ENCODE peak calls at places on chromosomes 2 and 18, in seven cellular contexts. One of them, this sample, is unnamed.

GRCh38 chr2:126749537-126749936 is 93.6 kb downstream of the GYPC start:
- DNase-seq in CD8-positive, alpha-beta T cell: no peak
- DNase-seq in brain microvascular endothelial cell: no peak
- DNase-seq in fibroblast of pulmonary artery: peak; percentile 18
- DNase-seq in endothelial cell of umbilical vein: no peak
- DNase-seq in fibroblast of lung: peak; percentile 12
- DNase-seq in IMR-90: peak; percentile 7
- DNase-seq in this sample: no peak

GRCh38 chr2:235566931-235567495 is 73.2 kb downstream of the AGAP1 start:
- DNase-seq in fibroblast of lung: no peak
- DNase-seq in fibroblast of pulmonary artery: no peak
- DNase-seq in CD8-positive, alpha-beta T cell: no peak
- DNase-seq in brain microvascular endothelial cell: no peak
- DNase-seq in endothelial cell of umbilical vein: no peak
- DNase-seq in IMR-90: no peak
- DNase-seq in this sample: no peak

GRCh38 chr2:201111096-201111495 is 4.9 kb upstream of the CFLAR start:
- DNase-seq in brain microvascular endothelial cell: no peak
- DNase-seq in fibroblast of lung: no peak
- DNase-seq in endothelial cell of umbilical vein: no peak
- DNase-seq in fibroblast of pulmonary artery: no peak
- DNase-seq in IMR-90: peak; percentile 3
- DNase-seq in CD8-positive, alpha-beta T cell: no peak
- DNase-seq in this sample: no peak

GRCh38 chr2:186575302-186575701 is 14.6 kb upstream of the ITGAV start:
- DNase-seq in fibroblast of pulmonary artery: peak; percentile 99
- DNase-seq in brain microvascular endothelial cell: peak; percentile 98
- DNase-seq in IMR-90: peak; percentile 99
- DNase-seq in CD8-positive, alpha-beta T cell: no peak
- DNase-seq in endothelial cell of umbilical vein: peak; percentile 98
- DNase-seq in fibroblast of lung: peak; percentile 99
- DNase-seq in this sample: no peak

GRCh38 chr18:51030537-51031258 is 685 bp downstream of the SMAD4 start:
- DNase-seq in brain microvascular endothelial cell: peak; percentile 18
- DNase-seq in endothelial cell of umbilical vein: peak; percentile 50
- DNase-seq in fibroblast of pulmonary artery: peak; percentile 45
- DNase-seq in IMR-90: peak; percentile 26
- DNase-seq in CD8-positive, alpha-beta T cell: peak; percentile 59
- DNase-seq in fibroblast of lung: peak; percentile 44
- DNase-seq in this sample: peak; percentile 53

GRCh38 chr18:27769152-27769551 is 407.8 kb downstream of the CDH2 start:
- DNase-seq in CD8-positive, alpha-beta T cell: no peak
- DNase-seq in fibroblast of lung: no peak
- DNase-seq in IMR-90: no peak
- DNase-seq in endothelial cell of umbilical vein: no peak
- DNase-seq in fibroblast of pulmonary artery: no peak
- DNase-seq in brain microvascular endothelial cell: no peak
- DNase-seq in this sample: no peak

GRCh38 chr2:212726403-212726802 is 187.8 kb upstream of the ERBB4 start:
- DNase-seq in brain microvascular endothelial cell: no peak
- DNase-seq in fibroblast of lung: no peak
- DNase-seq in IMR-90: no peak
- DNase-seq in CD8-positive, alpha-beta T cell: no peak
- DNase-seq in fibroblast of pulmonary artery: no peak
- DNase-seq in endothelial cell of umbilical vein: no peak
- DNase-seq in this sample: no peak

GRCh38 chr2:133766164-133766832 is 198.0 kb upstream of the NCKAP5 start:
- DNase-seq in brain microvascular endothelial cell: no peak
- DNase-seq in IMR-90: peak; percentile 37
- DNase-seq in CD8-positive, alpha-beta T cell: no peak
- DNase-seq in fibroblast of pulmonary artery: no peak
- DNase-seq in endothelial cell of umbilical vein: no peak
- DNase-seq in fibroblast of lung: no peak
- DNase-seq in this sample: no peak

GRCh38 chr18:41577529-41577928 is 377.5 kb upstream of the PIK3C3 start:
- DNase-seq in fibroblast of pulmonary artery: no peak
- DNase-seq in endothelial cell of umbilical vein: no peak
- DNase-seq in fibroblast of lung: no peak
- DNase-seq in brain microvascular endothelial cell: no peak
- DNase-seq in IMR-90: no peak
- DNase-seq in CD8-positive, alpha-beta T cell: no peak
- DNase-seq in this sample: no peak

GRCh38 chr2:144967971-144968370 is 448.1 kb upstream of the ZEB2 start:
- DNase-seq in brain microvascular endothelial cell: no peak
- DNase-seq in CD8-positive, alpha-beta T cell: no peak
- DNase-seq in fibroblast of lung: no peak
- DNase-seq in IMR-90: no peak
- DNase-seq in fibroblast of pulmonary artery: no peak
- DNase-seq in endothelial cell of umbilical vein: no peak
- DNase-seq in this sample: no peak

GRCh38 chr2:232852676-232853075 is 17.4 kb upstream of the SNORC start:
- DNase-seq in endothelial cell of umbilical vein: no peak
- DNase-seq in CD8-positive, alpha-beta T cell: no peak
- DNase-seq in IMR-90: no peak
- DNase-seq in fibroblast of lung: no peak
- DNase-seq in fibroblast of pulmonary artery: no peak
- DNase-seq in brain microvascular endothelial cell: no peak
- DNase-seq in this sample: no peak

GRCh38 chr2:152221870-152222269 is 46.3 kb upstream of the STAM2 start:
- DNase-seq in fibroblast of lung: peak; percentile 82
- DNase-seq in IMR-90: peak; percentile 76
- DNase-seq in fibroblast of pulmonary artery: peak; percentile 92
- DNase-seq in endothelial cell of umbilical vein: peak; percentile 28
- DNase-seq in CD8-positive, alpha-beta T cell: no peak
- DNase-seq in brain microvascular endothelial cell: no peak
- DNase-seq in this sample: no peak

GRCh38 chr2:188788621-188789020 is 185.6 kb upstream of the COL3A1 start:
- DNase-seq in IMR-90: peak; percentile 93
- DNase-seq in fibroblast of lung: peak; percentile 93
- DNase-seq in CD8-positive, alpha-beta T cell: no peak
- DNase-seq in fibroblast of pulmonary artery: peak; percentile 95
- DNase-seq in endothelial cell of umbilical vein: peak; percentile 91
- DNase-seq in brain microvascular endothelial cell: peak; percentile 93
- DNase-seq in this sample: no peak

GRCh38 chr2:203804070-203804469 is 63.5 kb upstream of the CTLA4 start:
- DNase-seq in fibroblast of lung: peak; percentile 91
- DNase-seq in fibroblast of pulmonary artery: peak; percentile 99
- DNase-seq in brain microvascular endothelial cell: peak; percentile 99
- DNase-seq in CD8-positive, alpha-beta T cell: no peak
- DNase-seq in IMR-90: peak; percentile 96
- DNase-seq in endothelial cell of umbilical vein: no peak
- DNase-seq in this sample: no peak

GRCh38 chr2:8677646-8678592 is 3.9 kb upstream of the ID2 start:
- DNase-seq in endothelial cell of umbilical vein: peak; percentile 51
- DNase-seq in fibroblast of pulmonary artery: peak; percentile 73
- DNase-seq in brain microvascular endothelial cell: peak; percentile 49
- DNase-seq in CD8-positive, alpha-beta T cell: no peak
- DNase-seq in IMR-90: peak; percentile 54
- DNase-seq in fibroblast of lung: peak; percentile 58
- DNase-seq in this sample: peak; percentile 45

GRCh38 chr2:97718051-97718882 is 4.9 kb downstream of the ZAP70 start:
- DNase-seq in fibroblast of pulmonary artery: no peak
- DNase-seq in IMR-90: no peak
- DNase-seq in CD8-positive, alpha-beta T cell: peak; percentile 75
- DNase-seq in endothelial cell of umbilical vein: no peak
- DNase-seq in fibroblast of lung: no peak
- DNase-seq in brain microvascular endothelial cell: no peak
- DNase-seq in this sample: no peak

GRCh38 chr2:187453078-187453641 is 5.1 kb upstream of the CALCRL start:
- DNase-seq in brain microvascular endothelial cell: no peak
- DNase-seq in fibroblast of lung: peak; percentile 52
- DNase-seq in IMR-90: peak; percentile 13
- DNase-seq in fibroblast of pulmonary artery: peak; percentile 64
- DNase-seq in CD8-positive, alpha-beta T cell: no peak
- DNase-seq in endothelial cell of umbilical vein: peak; percentile 68
- DNase-seq in this sample: no peak

GRCh38 chr2:136932700-136933099 is 167.4 kb downstream of the THSD7B start:
- DNase-seq in endothelial cell of umbilical vein: peak; percentile 5
- DNase-seq in IMR-90: no peak
- DNase-seq in fibroblast of pulmonary artery: no peak
- DNase-seq in fibroblast of lung: no peak
- DNase-seq in CD8-positive, alpha-beta T cell: no peak
- DNase-seq in brain microvascular endothelial cell: peak; percentile 45
- DNase-seq in this sample: peak; percentile 21

GRCh38 chr2:141641462-141641861 is 489.4 kb downstream of the LRP1B start:
- DNase-seq in endothelial cell of umbilical vein: no peak
- DNase-seq in fibroblast of lung: peak; percentile 31
- DNase-seq in fibroblast of pulmonary artery: peak; percentile 35
- DNase-seq in brain microvascular endothelial cell: no peak
- DNase-seq in CD8-positive, alpha-beta T cell: no peak
- DNase-seq in IMR-90: peak; percentile 7
- DNase-seq in this sample: no peak

GRCh38 chr18:9608298-9608697 is 6.1 kb downstream of the PPP4R1 start:
- DNase-seq in endothelial cell of umbilical vein: no peak
- DNase-seq in fibroblast of lung: no peak
- DNase-seq in CD8-positive, alpha-beta T cell: no peak
- DNase-seq in IMR-90: peak; percentile 52
- DNase-seq in fibroblast of pulmonary artery: peak; percentile 24
- DNase-seq in brain microvascular endothelial cell: no peak
- DNase-seq in this sample: no peak

GRCh38 chr2:121707344-121707919 is 29.2 kb downstream of the NIFK start:
- DNase-seq in CD8-positive, alpha-beta T cell: no peak
- DNase-seq in IMR-90: no peak
- DNase-seq in fibroblast of lung: no peak
- DNase-seq in brain microvascular endothelial cell: no peak
- DNase-seq in fibroblast of pulmonary artery: no peak
- DNase-seq in endothelial cell of umbilical vein: no peak
- DNase-seq in this sample: no peak

GRCh38 chr2:106995560-106995959 is 109.6 kb upstream of the ST6GAL2 start:
- DNase-seq in IMR-90: no peak
- DNase-seq in fibroblast of lung: peak; percentile 23
- DNase-seq in fibroblast of pulmonary artery: peak; percentile 37
- DNase-seq in CD8-positive, alpha-beta T cell: no peak
- DNase-seq in brain microvascular endothelial cell: peak; percentile 22
- DNase-seq in endothelial cell of umbilical vein: no peak
- DNase-seq in this sample: no peak

GRCh38 chr2:67486041-67486796 is 89.1 kb downstream of the ETAA1 start:
- DNase-seq in fibroblast of pulmonary artery: peak; percentile 56
- DNase-seq in brain microvascular endothelial cell: no peak
- DNase-seq in CD8-positive, alpha-beta T cell: no peak
- DNase-seq in IMR-90: peak; percentile 32
- DNase-seq in endothelial cell of umbilical vein: no peak
- DNase-seq in fibroblast of lung: peak; percentile 17
- DNase-seq in this sample: no peak

GRCh38 chr2:36507408-36507812 is 90.6 kb downstream of the FEZ2 start:
- DNase-seq in fibroblast of lung: peak; percentile 78
- DNase-seq in endothelial cell of umbilical vein: peak; percentile 64
- DNase-seq in fibroblast of pulmonary artery: peak; percentile 80
- DNase-seq in CD8-positive, alpha-beta T cell: peak; percentile 6
- DNase-seq in brain microvascular endothelial cell: peak; percentile 75
- DNase-seq in IMR-90: peak; percentile 65
- DNase-seq in this sample: peak; percentile 30

GRCh38 chr2:50878256-50878655 is 153.7 kb downstream of the NRXN1 start:
- DNase-seq in IMR-90: no peak
- DNase-seq in fibroblast of lung: no peak
- DNase-seq in brain microvascular endothelial cell: no peak
- DNase-seq in CD8-positive, alpha-beta T cell: no peak
- DNase-seq in fibroblast of pulmonary artery: no peak
- DNase-seq in endothelial cell of umbilical vein: no peak
- DNase-seq in this sample: no peak

DNA sequence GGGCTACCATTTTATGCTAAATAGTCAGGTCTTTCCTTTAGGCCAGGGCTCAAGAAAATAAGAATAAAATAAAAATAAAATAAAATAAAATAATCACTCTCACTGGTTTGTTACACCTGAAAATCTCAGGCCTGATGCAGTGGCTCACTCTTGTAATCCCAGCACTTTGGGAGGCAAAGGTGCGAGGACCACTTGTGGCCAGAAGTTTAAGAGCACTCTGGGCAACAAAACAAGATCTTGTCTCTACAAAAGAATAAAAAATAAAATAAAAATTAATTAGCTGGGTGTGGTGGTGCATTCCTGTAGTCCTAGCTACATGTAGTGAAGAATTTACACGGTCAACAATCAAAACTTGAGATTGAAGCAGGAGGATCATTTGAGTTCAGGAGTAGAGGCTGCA is 159.4 kb downstream of the NRXN1 start:
- DNase-seq in brain microvascular endothelial cell: no peak
- DNase-seq in fibroblast of lung: no peak
- DNase-seq in fibroblast of pulmonary artery: no peak
- DNase-seq in IMR-90: no peak
- DNase-seq in CD8-positive, alpha-beta T cell: no peak
- DNase-seq in endothelial cell of umbilical vein: no peak
- DNase-seq in this sample: no peak
- TF ChIP-seq CTCF in brain microvascular endothelial cell: peak; percentile 35
- TF ChIP-seq CTCF in fibroblast of lung: no peak
- TF ChIP-seq CTCF in fibroblast of pulmonary artery: no peak
- TF ChIP-seq CTCF in IMR-90: no peak
- TF ChIP-seq CTCF in CD8-positive, alpha-beta T cell: no peak
- TF ChIP-seq CTCF in endothelial cell of umbilical vein: no peak
- TF ChIP-seq CTCF in this sample: no peak

DNA sequence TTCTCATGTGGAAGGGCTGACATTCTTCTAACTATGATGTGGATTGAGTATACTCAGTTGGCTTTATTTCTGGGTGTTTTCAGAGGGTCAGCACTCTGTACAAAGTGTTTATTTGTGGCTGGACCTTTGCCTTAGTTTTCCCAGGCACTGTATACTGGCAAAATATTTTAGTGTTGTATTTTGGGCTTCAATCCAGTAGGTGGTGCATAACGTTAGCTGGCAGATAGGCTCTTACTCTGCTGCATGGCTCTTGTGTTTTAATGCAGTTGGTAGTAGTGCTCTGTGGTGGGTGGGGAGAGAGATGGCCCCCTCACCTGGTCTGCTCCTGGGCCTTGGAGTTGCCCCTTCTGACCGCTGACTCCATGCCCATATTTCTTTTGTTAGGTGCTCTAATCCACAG is 75.6 kb upstream of the REG3A start:
- DNase-seq in IMR-90: no peak
- DNase-seq in brain microvascular endothelial cell: no peak
- DNase-seq in endothelial cell of umbilical vein: no peak
- DNase-seq in CD8-positive, alpha-beta T cell: no peak
- DNase-seq in fibroblast of lung: no peak
- DNase-seq in fibroblast of pulmonary artery: no peak
- DNase-seq in this sample: no peak
- TF ChIP-seq CTCF in IMR-90: peak; percentile 8
- TF ChIP-seq CTCF in brain microvascular endothelial cell: no peak
- TF ChIP-seq CTCF in endothelial cell of umbilical vein: no peak
- TF ChIP-seq CTCF in CD8-positive, alpha-beta T cell: no peak
- TF ChIP-seq CTCF in fibroblast of lung: no peak
- TF ChIP-seq CTCF in fibroblast of pulmonary artery: no peak
- TF ChIP-seq CTCF in this sample: peak; percentile 37

DNA sequence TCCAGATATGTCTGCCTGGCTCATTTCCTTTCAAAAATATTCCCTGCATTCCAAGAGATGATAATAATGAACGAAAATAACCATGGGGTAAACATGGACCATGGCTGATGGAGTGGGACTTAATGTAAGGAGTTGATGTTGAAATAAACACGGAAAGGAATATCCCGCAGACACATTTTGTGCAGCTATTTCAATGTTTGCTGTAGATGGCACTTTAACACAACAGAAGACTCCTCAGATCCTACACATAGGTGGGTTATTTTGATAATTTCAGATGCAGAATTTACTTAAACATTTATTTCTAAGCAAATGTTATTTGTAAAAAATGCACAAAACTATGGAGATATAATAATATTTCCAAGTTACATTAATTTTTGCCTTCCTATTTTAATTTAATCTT is 87.5 kb upstream of the DYNAP start:
- DNase-seq in endothelial cell of umbilical vein: peak; percentile 22
- DNase-seq in fibroblast of lung: no peak
- DNase-seq in CD8-positive, alpha-beta T cell: no peak
- DNase-seq in IMR-90: no peak
- DNase-seq in brain microvascular endothelial cell: peak; percentile 2
- DNase-seq in fibroblast of pulmonary artery: peak; percentile 2
- DNase-seq in this sample: no peak
- TF ChIP-seq CTCF in endothelial cell of umbilical vein: no peak
- TF ChIP-seq CTCF in fibroblast of lung: no peak
- TF ChIP-seq CTCF in CD8-positive, alpha-beta T cell: no peak
- TF ChIP-seq CTCF in IMR-90: no peak
- TF ChIP-seq CTCF in brain microvascular endothelial cell: no peak
- TF ChIP-seq CTCF in fibroblast of pulmonary artery: no peak
- TF ChIP-seq CTCF in this sample: no peak

GRCh38 chr2:241289597-241289996 is 25.9 kb downstream of the HDLBP start:
- DNase-seq in endothelial cell of umbilical vein: no peak
- DNase-seq in fibroblast of pulmonary artery: no peak
- DNase-seq in brain microvascular endothelial cell: no peak
- DNase-seq in CD8-positive, alpha-beta T cell: no peak
- DNase-seq in IMR-90: no peak
- DNase-seq in fibroblast of lung: no peak
- DNase-seq in this sample: no peak
- TF ChIP-seq CTCF in endothelial cell of umbilical vein: no peak
- TF ChIP-seq CTCF in fibroblast of pulmonary artery: no peak
- TF ChIP-seq CTCF in brain microvascular endothelial cell: no peak
- TF ChIP-seq CTCF in CD8-positive, alpha-beta T cell: no peak
- TF ChIP-seq CTCF in IMR-90: no peak
- TF ChIP-seq CTCF in fibroblast of lung: no peak
- TF ChIP-seq CTCF in this sample: no peak

This sample was measured in neural crest cell.